ENCODE peak calls at places on chromosomes 11 and 22, in nine cellular contexts. One of them, this sample, is unnamed.

GRCh38 chr22:38298312-38299000 is 18.8 kb downstream of the CSNK1E start:
- DNase-seq in colonic mucosa: no peak
- DNase-seq in adrenal gland: no peak
- DNase-seq in tibial artery: no peak
- DNase-seq in uterus: no peak
- DNase-seq in A549: no peak
- DNase-seq in small intestine: no peak
- DNase-seq in mammary epithelial cell: peak; percentile 100
- DNase-seq in fibroblast of lung: peak; percentile 95
- DNase-seq in this sample: no peak

GRCh38 chr11:67486481-67487195 is 3.8 kb downstream of the AIP start:
- DNase-seq in mammary epithelial cell: no peak
- DNase-seq in tibial artery: no peak
- DNase-seq in small intestine: no peak
- DNase-seq in colonic mucosa: no peak
- DNase-seq in uterus: no peak
- DNase-seq in adrenal gland: no peak
- DNase-seq in fibroblast of lung: no peak
- DNase-seq in A549: no peak
- DNase-seq in this sample: no peak

GRCh38 chr11:70415176-70415575 is 16.8 kb downstream of the CTTN start:
- DNase-seq in mammary epithelial cell: peak; percentile 20
- DNase-seq in A549: peak; percentile 20
- DNase-seq in fibroblast of lung: peak; percentile 50
- DNase-seq in small intestine: no peak
- DNase-seq in uterus: peak; percentile 50
- DNase-seq in adrenal gland: no peak
- DNase-seq in colonic mucosa: no peak
- DNase-seq in tibial artery: no peak
- DNase-seq in this sample: no peak

GRCh38 chr11:13183826-13184196 is 93.8 kb upstream of the BMAL1 start:
- DNase-seq in adrenal gland: no peak
- DNase-seq in colonic mucosa: no peak
- DNase-seq in A549: no peak
- DNase-seq in fibroblast of lung: no peak
- DNase-seq in mammary epithelial cell: no peak
- DNase-seq in uterus: no peak
- DNase-seq in tibial artery: no peak
- DNase-seq in small intestine: no peak
- DNase-seq in this sample: no peak

GRCh38 chr11:75475767-75476650 is 43.0 kb upstream of the KLHL35 start:
- DNase-seq in small intestine: peak; percentile 50
- DNase-seq in adrenal gland: peak; percentile 83
- DNase-seq in uterus: peak; percentile 66
- DNase-seq in mammary epithelial cell: peak; percentile 30
- DNase-seq in colonic mucosa: peak; percentile 32
- DNase-seq in A549: no peak
- DNase-seq in tibial artery: peak; percentile 60
- DNase-seq in fibroblast of lung: peak; percentile 47
- DNase-seq in this sample: peak; percentile 45

GRCh38 chr11:77559686-77560425 is 29.9 kb upstream of the AQP11 start:
- DNase-seq in A549: peak; percentile 61
- DNase-seq in small intestine: peak; percentile 90
- DNase-seq in adrenal gland: peak; percentile 74
- DNase-seq in fibroblast of lung: peak; percentile 78
- DNase-seq in mammary epithelial cell: peak; percentile 93
- DNase-seq in colonic mucosa: no peak
- DNase-seq in tibial artery: no peak
- DNase-seq in uterus: no peak
- DNase-seq in this sample: no peak

GRCh38 chr22:21684492-21685163 is 18.8 kb downstream of the PPIL2 start:
- DNase-seq in colonic mucosa: no peak
- DNase-seq in small intestine: no peak
- DNase-seq in adrenal gland: no peak
- DNase-seq in A549: no peak
- DNase-seq in uterus: no peak
- DNase-seq in tibial artery: no peak
- DNase-seq in mammary epithelial cell: no peak
- DNase-seq in fibroblast of lung: no peak
- DNase-seq in this sample: no peak

GRCh38 chr11:45518096-45518852 is 147.1 kb downstream of the CHST1 start:
- DNase-seq in fibroblast of lung: no peak
- DNase-seq in A549: no peak
- DNase-seq in uterus: no peak
- DNase-seq in small intestine: no peak
- DNase-seq in mammary epithelial cell: no peak
- DNase-seq in colonic mucosa: no peak
- DNase-seq in tibial artery: no peak
- DNase-seq in adrenal gland: no peak
- DNase-seq in this sample: no peak

GRCh38 chr11:65471410-65471762 is 27.5 kb upstream of the MALAT1 start:
- DNase-seq in uterus: peak; percentile 82
- DNase-seq in small intestine: peak; percentile 70
- DNase-seq in colonic mucosa: peak; percentile 76
- DNase-seq in fibroblast of lung: peak; percentile 80
- DNase-seq in A549: peak; percentile 91
- DNase-seq in adrenal gland: peak; percentile 92
- DNase-seq in mammary epithelial cell: no peak
- DNase-seq in tibial artery: peak; percentile 84
- DNase-seq in this sample: peak; percentile 80

GRCh38 chr11:123228489-123229163 is 33.6 kb upstream of the CLMP start:
- DNase-seq in fibroblast of lung: peak; percentile 24
- DNase-seq in uterus: no peak
- DNase-seq in colonic mucosa: no peak
- DNase-seq in mammary epithelial cell: no peak
- DNase-seq in adrenal gland: no peak
- DNase-seq in tibial artery: no peak
- DNase-seq in small intestine: no peak
- DNase-seq in A549: no peak
- DNase-seq in this sample: no peak

GRCh38 chr22:29718949-29719893 is 582 bp upstream of the CABP7 start:
- DNase-seq in small intestine: no peak
- DNase-seq in uterus: no peak
- DNase-seq in mammary epithelial cell: no peak
- DNase-seq in adrenal gland: no peak
- DNase-seq in fibroblast of lung: no peak
- DNase-seq in tibial artery: no peak
- DNase-seq in colonic mucosa: no peak
- DNase-seq in A549: no peak
- DNase-seq in this sample: no peak

GRCh38 chr22:29720824-29721323 is 1.1 kb downstream of the CABP7 start:
- DNase-seq in small intestine: no peak
- DNase-seq in fibroblast of lung: no peak
- DNase-seq in adrenal gland: no peak
- DNase-seq in uterus: no peak
- DNase-seq in colonic mucosa: no peak
- DNase-seq in mammary epithelial cell: no peak
- DNase-seq in A549: no peak
- DNase-seq in tibial artery: no peak
- DNase-seq in this sample: no peak

GRCh38 chr22:29722151-29722550 is 2.3 kb downstream of the CABP7 start:
- DNase-seq in mammary epithelial cell: no peak
- DNase-seq in fibroblast of lung: no peak
- DNase-seq in uterus: no peak
- DNase-seq in adrenal gland: no peak
- DNase-seq in colonic mucosa: no peak
- DNase-seq in tibial artery: no peak
- DNase-seq in A549: no peak
- DNase-seq in small intestine: no peak
- DNase-seq in this sample: no peak

GRCh38 chr22:29717789-29718188 is 2.0 kb upstream of the CABP7 start:
- DNase-seq in adrenal gland: no peak
- DNase-seq in colonic mucosa: no peak
- DNase-seq in fibroblast of lung: no peak
- DNase-seq in A549: no peak
- DNase-seq in mammary epithelial cell: peak; percentile 70
- DNase-seq in uterus: no peak
- DNase-seq in small intestine: no peak
- DNase-seq in tibial artery: no peak
- DNase-seq in this sample: no peak

DNA sequence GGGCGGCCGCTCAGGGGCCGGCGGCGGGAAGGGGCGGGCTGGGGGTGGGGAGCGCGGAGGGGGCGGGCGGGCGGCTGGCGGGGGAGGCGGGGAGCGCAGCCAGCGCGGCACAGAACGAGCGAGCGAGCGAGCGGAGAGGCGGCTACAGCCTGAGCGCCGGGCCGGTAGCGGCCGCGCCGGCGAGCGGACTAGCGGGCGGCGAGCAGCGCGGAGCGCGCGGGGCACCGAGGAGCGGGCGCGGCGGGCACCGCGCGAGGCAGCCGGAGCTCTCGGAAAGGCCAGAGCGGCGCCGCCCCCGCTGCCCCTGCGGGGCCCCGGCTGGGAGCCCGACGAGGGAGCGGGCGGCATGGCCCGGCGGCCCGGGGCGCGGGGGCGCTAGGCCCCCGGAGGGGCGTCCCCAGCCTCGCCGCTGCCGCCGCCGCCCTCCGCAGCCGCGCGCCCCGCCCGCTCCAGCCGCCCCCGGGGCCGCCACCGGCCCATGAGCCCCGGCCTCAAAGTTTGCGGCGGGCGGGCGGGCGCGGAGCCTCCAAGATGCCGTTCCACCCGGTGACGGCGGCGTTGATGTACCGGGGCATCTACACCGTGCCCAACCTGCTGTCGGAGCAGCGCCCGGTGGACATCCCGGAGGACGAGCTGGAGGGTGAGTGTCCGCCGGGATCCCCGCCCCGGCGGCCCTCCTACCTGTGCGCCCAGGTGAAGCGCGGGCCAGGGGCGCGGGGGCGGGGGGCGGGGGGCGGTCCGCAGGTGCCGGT is at the start of gene CABP7:
- DNase-seq in mammary epithelial cell: no peak
- DNase-seq in fibroblast of lung: no peak
- DNase-seq in tibial artery: no peak
- DNase-seq in adrenal gland: no peak
- DNase-seq in colonic mucosa: no peak
- DNase-seq in uterus: no peak
- DNase-seq in A549: no peak
- DNase-seq in small intestine: no peak
- DNase-seq in this sample: no peak
- H3K4me3 ChIP-seq in mammary epithelial cell: no peak within 1 kb of the TSS
- H3K4me3 ChIP-seq in fibroblast of lung: no peak within 1 kb of the TSS
- H3K4me3 ChIP-seq in tibial artery: peak within 1 kb of the TSS; percentile 9
- H3K4me3 ChIP-seq in adrenal gland: no peak within 1 kb of the TSS
- H3K4me3 ChIP-seq in colonic mucosa: no peak within 1 kb of the TSS
- H3K4me3 ChIP-seq in uterus: no peak within 1 kb of the TSS
- H3K4me3 ChIP-seq in A549: peak within 1 kb of the TSS; percentile 47
- H3K4me3 ChIP-seq in small intestine: no peak within 1 kb of the TSS
- H3K4me3 ChIP-seq in this sample: peak within 1 kb of the TSS; percentile 29

GRCh38 chr22:28801845-28802594 is 1.7 kb upstream of the XBP1 start:
- DNase-seq in tibial artery: peak; percentile 31
- DNase-seq in A549: no peak
- DNase-seq in uterus: peak; percentile 39
- DNase-seq in mammary epithelial cell: no peak
- DNase-seq in adrenal gland: no peak
- DNase-seq in colonic mucosa: peak; percentile 65
- DNase-seq in fibroblast of lung: no peak
- DNase-seq in small intestine: peak; percentile 47
- DNase-seq in this sample: no peak

GRCh38 chr22:28799125-28799833 is 1.1 kb downstream of the XBP1 start:
- DNase-seq in uterus: peak; percentile 66
- DNase-seq in tibial artery: peak; percentile 79
- DNase-seq in small intestine: peak; percentile 77
- DNase-seq in colonic mucosa: peak; percentile 62
- DNase-seq in fibroblast of lung: peak; percentile 95
- DNase-seq in adrenal gland: peak; percentile 86
- DNase-seq in mammary epithelial cell: peak; percentile 96
- DNase-seq in A549: peak; percentile 83
- DNase-seq in this sample: no peak

GRCh38 chr22:28800308-28801041 is at the start of gene XBP1:
- DNase-seq in colonic mucosa: peak; percentile 95
- DNase-seq in small intestine: peak; percentile 94
- DNase-seq in A549: peak; percentile 91
- DNase-seq in tibial artery: peak; percentile 93
- DNase-seq in uterus: peak; percentile 96
- DNase-seq in fibroblast of lung: peak; percentile 92
- DNase-seq in mammary epithelial cell: peak; percentile 95
- DNase-seq in adrenal gland: peak; percentile 97
- DNase-seq in this sample: peak; percentile 94

GRCh38 chr22:28799834-28800307 is 498 bp downstream of the XBP1 start:
- DNase-seq in adrenal gland: peak; percentile 86
- DNase-seq in A549: no peak
- DNase-seq in fibroblast of lung: peak; percentile 65
- DNase-seq in tibial artery: peak; percentile 63
- DNase-seq in uterus: peak; percentile 66
- DNase-seq in colonic mucosa: peak; percentile 70
- DNase-seq in mammary epithelial cell: peak; percentile 51
- DNase-seq in small intestine: peak; percentile 63
- DNase-seq in this sample: peak; percentile 80

GRCh38 chr22:28802595-28803087 is 2.3 kb upstream of the XBP1 start:
- DNase-seq in tibial artery: no peak
- DNase-seq in small intestine: peak; percentile 56
- DNase-seq in mammary epithelial cell: no peak
- DNase-seq in uterus: no peak
- DNase-seq in fibroblast of lung: no peak
- DNase-seq in adrenal gland: no peak
- DNase-seq in A549: no peak
- DNase-seq in colonic mucosa: no peak
- DNase-seq in this sample: no peak
- H3K27ac ChIP-seq in tibial artery: peak overlapping the region; percentile 98
- H3K27ac ChIP-seq in small intestine: no peak overlapping the region
- H3K27ac ChIP-seq in mammary epithelial cell: no peak overlapping the region
- H3K27ac ChIP-seq in uterus: peak overlapping the region; percentile 100
- H3K27ac ChIP-seq in fibroblast of lung: no peak overlapping the region
- H3K27ac ChIP-seq in adrenal gland: peak overlapping the region; percentile 100
- H3K27ac ChIP-seq in A549: peak overlapping the region; percentile 100
- H3K27ac ChIP-seq in colonic mucosa: peak overlapping the region; percentile 96
- H3K27ac ChIP-seq in this sample: peak overlapping the region; percentile 24

GRCh38 chr22:28869736-28870135 is 13.6 kb upstream of the ZNRF3 start:
- DNase-seq in small intestine: no peak
- DNase-seq in adrenal gland: no peak
- DNase-seq in fibroblast of lung: no peak
- DNase-seq in uterus: no peak
- DNase-seq in mammary epithelial cell: no peak
- DNase-seq in tibial artery: no peak
- DNase-seq in colonic mucosa: no peak
- DNase-seq in A549: no peak
- DNase-seq in this sample: no peak

GRCh38 chr22:28867191-28867590 is 16.2 kb upstream of the ZNRF3 start:
- DNase-seq in uterus: no peak
- DNase-seq in adrenal gland: no peak
- DNase-seq in tibial artery: no peak
- DNase-seq in mammary epithelial cell: no peak
- DNase-seq in A549: no peak
- DNase-seq in colonic mucosa: no peak
- DNase-seq in fibroblast of lung: no peak
- DNase-seq in small intestine: peak; percentile 61
- DNase-seq in this sample: no peak

GRCh38 chr22:28864878-28865596 is 18.3 kb upstream of the ZNRF3 start:
- DNase-seq in colonic mucosa: peak; percentile 31
- DNase-seq in tibial artery: no peak
- DNase-seq in mammary epithelial cell: no peak
- DNase-seq in A549: no peak
- DNase-seq in uterus: no peak
- DNase-seq in adrenal gland: no peak
- DNase-seq in small intestine: no peak
- DNase-seq in fibroblast of lung: no peak
- DNase-seq in this sample: no peak
- H3K4me3 ChIP-seq in colonic mucosa: no peak overlapping the region
- H3K4me3 ChIP-seq in tibial artery: no peak overlapping the region
- H3K4me3 ChIP-seq in mammary epithelial cell: no peak overlapping the region
- H3K4me3 ChIP-seq in A549: no peak overlapping the region
- H3K4me3 ChIP-seq in uterus: no peak overlapping the region
- H3K4me3 ChIP-seq in adrenal gland: no peak overlapping the region
- H3K4me3 ChIP-seq in small intestine: no peak overlapping the region
- H3K4me3 ChIP-seq in fibroblast of lung: no peak overlapping the region
- H3K4me3 ChIP-seq in this sample: no peak overlapping the region

GRCh38 chr11:63592975-63593395 is 21.2 kb downstream of the PLAAT3 start:
- DNase-seq in small intestine: peak; percentile 40
- DNase-seq in A549: peak; percentile 62
- DNase-seq in uterus: no peak
- DNase-seq in fibroblast of lung: peak; percentile 23
- DNase-seq in mammary epithelial cell: no peak
- DNase-seq in adrenal gland: no peak
- DNase-seq in colonic mucosa: no peak
- DNase-seq in tibial artery: no peak
- DNase-seq in this sample: no peak
- H3K27ac ChIP-seq in small intestine: no peak overlapping the region
- H3K27ac ChIP-seq in A549: no peak overlapping the region
- H3K27ac ChIP-seq in uterus: no peak overlapping the region
- H3K27ac ChIP-seq in fibroblast of lung: no peak overlapping the region
- H3K27ac ChIP-seq in mammary epithelial cell: no peak overlapping the region
- H3K27ac ChIP-seq in adrenal gland: no peak overlapping the region
- H3K27ac ChIP-seq in colonic mucosa: no peak overlapping the region
- H3K27ac ChIP-seq in tibial artery: no peak overlapping the region
- H3K27ac ChIP-seq in this sample: no peak overlapping the region